ENCODE peak calls at places on chromosomes 3 and 15, in six cellular contexts. One of them, this sample, is unnamed.

GRCh38 chr3:43075904-43076661 is 29.8 kb downstream of the POMGNT2 start:
- DNase-seq in SHP77: no peak
- DNase-seq in T-helper 1 cell: no peak
- DNase-seq in fibroblast of pulmonary artery: no peak
- DNase-seq in A549: no peak
- DNase-seq in NB4: no peak
- DNase-seq in this sample: no peak

GRCh38 chr3:10706156-10707088 is 109.6 kb upstream of the SLC6A11 start:
- DNase-seq in fibroblast of pulmonary artery: no peak
- DNase-seq in A549: no peak
- DNase-seq in SHP77: peak; percentile 9
- DNase-seq in NB4: peak; percentile 18
- DNase-seq in T-helper 1 cell: no peak
- DNase-seq in this sample: no peak

GRCh38 chr15:45662375-45662774 is 27.5 kb downstream of the SQOR start:
- DNase-seq in fibroblast of pulmonary artery: no peak
- DNase-seq in A549: no peak
- DNase-seq in SHP77: no peak
- DNase-seq in T-helper 1 cell: no peak
- DNase-seq in NB4: no peak
- DNase-seq in this sample: no peak

GRCh38 chr3:16516695-16517481 is 3.4 kb upstream of the RFTN1 start:
- DNase-seq in fibroblast of pulmonary artery: peak; percentile 83
- DNase-seq in NB4: no peak
- DNase-seq in A549: peak; percentile 38
- DNase-seq in SHP77: peak; percentile 52
- DNase-seq in T-helper 1 cell: no peak
- DNase-seq in this sample: peak; percentile 47

GRCh38 chr15:53851110-53851833 is 91.8 kb upstream of the WDR72 start:
- DNase-seq in A549: no peak
- DNase-seq in SHP77: no peak
- DNase-seq in fibroblast of pulmonary artery: no peak
- DNase-seq in NB4: no peak
- DNase-seq in T-helper 1 cell: no peak
- DNase-seq in this sample: no peak

GRCh38 chr15:90836296-90836871 is 32.0 kb upstream of the FURIN start:
- DNase-seq in T-helper 1 cell: no peak
- DNase-seq in fibroblast of pulmonary artery: peak; percentile 73
- DNase-seq in A549: peak; percentile 72
- DNase-seq in SHP77: peak; percentile 24
- DNase-seq in NB4: peak; percentile 57
- DNase-seq in this sample: no peak

GRCh38 chr3:194779729-194780224 is 94.1 kb downstream of the FAM43A start:
- DNase-seq in NB4: peak; percentile 40
- DNase-seq in fibroblast of pulmonary artery: no peak
- DNase-seq in T-helper 1 cell: no peak
- DNase-seq in SHP77: no peak
- DNase-seq in A549: no peak
- DNase-seq in this sample: no peak

GRCh38 chr15:58232273-58233065 is 94.3 kb downstream of the AQP9 start:
- DNase-seq in fibroblast of pulmonary artery: no peak
- DNase-seq in NB4: no peak
- DNase-seq in T-helper 1 cell: no peak
- DNase-seq in A549: no peak
- DNase-seq in SHP77: no peak
- DNase-seq in this sample: no peak

GRCh38 chr3:32422943-32423342 is 31.3 kb downstream of the CMTM7 start:
- DNase-seq in SHP77: peak; percentile 20
- DNase-seq in NB4: peak; percentile 33
- DNase-seq in T-helper 1 cell: no peak
- DNase-seq in A549: no peak
- DNase-seq in fibroblast of pulmonary artery: no peak
- DNase-seq in this sample: no peak

GRCh38 chr3:194961555-194961954 is 275.9 kb downstream of the FAM43A start:
- DNase-seq in SHP77: no peak
- DNase-seq in NB4: no peak
- DNase-seq in T-helper 1 cell: no peak
- DNase-seq in fibroblast of pulmonary artery: no peak
- DNase-seq in A549: no peak
- DNase-seq in this sample: no peak

GRCh38 chr3:198079771-198080520 is 119.9 kb downstream of the LMLN start:
- DNase-seq in SHP77: no peak
- DNase-seq in fibroblast of pulmonary artery: peak; percentile 10
- DNase-seq in T-helper 1 cell: peak; percentile 8
- DNase-seq in NB4: peak; percentile 61
- DNase-seq in A549: no peak
- DNase-seq in this sample: peak; percentile 55

This sample was measured in activated naive CD4-positive, alpha-beta T cell treated with anti-CD3 and anti-CD28 coated beads, Interleukin-2, amount 10 ng/mL, durations not matched to agents 7 days and 5 days.